ENCODE peak calls at places on chromosome 19, in six cellular contexts. C is astrocyte, F is body of pancreas, P is transverse colon, E is psoas muscle, J is testis. Y is an unnamed sample. For H3K4me1, the result is how much of the 10 kb centered on the place peaks cover.

GRCh38 chr19:44496711-44497110 is 3.6 kb downstream of the ZNF180 start:
- DNase-seq in C (no peak), P (no peak), E (no peak), F (no peak), J (no peak), Y (no peak)

GRCh38 chr19:47754206-47755064 is 9.1 kb downstream of the NOP53 start:
- DNase-seq in P (no peak), E (no peak), J (no peak), F (no peak), C (no peak), Y (no peak)

GRCh38 chr19:39379865-39380399 is 11.0 kb downstream of the PAF1 start:
- DNase-seq in P (no peak), J (no peak), F (no peak), E (no peak), C (no peak), Y (no peak)

GRCh38 chr19:17720487-17720839 is 1.2 kb downstream of the MAP1S start:
- DNase-seq in P (no peak), C (no peak), F (no peak), E (no peak), J (no peak), Y (no peak)

GRCh38 chr19:19105365-19106060 is 32.8 kb downstream of the TMEM161A start:
- DNase-seq in P (peak), C (peak), F (no peak), J (peak), E (peak), Y (peak)

GRCh38 chr19:47002106-47002766 is 17.4 kb upstream of the NPAS1 start:
- DNase-seq in P (peak), J (no peak), E (no peak), C (no peak), F (no peak), Y (no peak)

GRCh38 chr19:46023311-46023779 is 492 bp upstream of the PGLYRP1 start:
- DNase-seq in C (no peak), F (no peak), J (peak), P (no peak), E (no peak), Y (no peak)

GRCh38 chr19:48255376-48256303 is at the start of gene CARD8:
- DNase-seq in F (peak), P (peak), E (peak), J (peak), C (peak), Y (peak)

GRCh38 chr19:932647-933552 is 7.1 kb downstream of the ARID3A start:
- DNase-seq in C (peak), P (peak), J (no peak), E (peak), F (no peak), Y (peak)

GRCh38 chr19:54684537-54684936 is 21.8 kb downstream of the LILRB4 start:
- DNase-seq in J (peak), P (no peak), F (no peak), E (no peak), C (peak), Y (peak)

GRCh38 chr19:3668331-3669133 is 31.7 kb downstream of the PIP5K1C start:
- DNase-seq in P (no peak), C (peak), F (no peak), E (no peak), J (peak), Y (peak)

GRCh38 chr19:37362733-37363132 is 8.2 kb upstream of the ZNF527 start:
- DNase-seq in C (no peak), F (no peak), P (no peak), J (no peak), E (no peak), Y (peak)

GRCh38 chr19:49533551-49534488 is 6.0 kb downstream of the RCN3 start:
- DNase-seq in C (no peak), J (peak), F (peak), P (peak), E (peak), Y (peak)

GRCh38 chr19:47151627-47152026 is 21.0 kb downstream of the SAE1 start:
- DNase-seq in P (no peak), F (no peak), J (no peak), C (no peak), E (no peak), Y (no peak)

GRCh38 chr19:23867895-23868294 is 46.8 kb upstream of the ZNF726 start:
- DNase-seq in J (peak), F (no peak), P (no peak), E (no peak), C (no peak), Y (no peak)

GRCh38 chr19:6068711-6069110 is 41.6 kb downstream of the RFX2 start:
- DNase-seq in C (no peak), F (peak), P (no peak), E (no peak), J (no peak), Y (no peak)

GRCh38 chr19:2483084-2483483 is 7.2 kb downstream of the GADD45B start:
- DNase-seq in E (no peak), J (no peak), F (no peak), P (no peak), C (no peak), Y (no peak)

GRCh38 chr19:7366701-7367420 is 18.1 kb downstream of the ARHGEF18 start:
- DNase-seq in P (no peak), J (no peak), F (no peak), C (peak), E (no peak), Y (no peak)

GRCh38 chr19:5480427-5480836 is 25.2 kb downstream of the ZNRF4 start:
- DNase-seq in F (peak), P (peak), E (peak), C (no peak), J (no peak), Y (peak)

GRCh38 chr19:38467541-38468525 is 34.3 kb downstream of the RYR1 start:
- DNase-seq in C (no peak), J (no peak), P (no peak), F (no peak), E (no peak), Y (no peak)

GRCh38 chr19:47886010-47886559 is at the start of gene SULT2A1:
- DNase-seq in E (no peak), J (no peak), F (no peak), C (no peak), P (no peak), Y (no peak)

GRCh38 chr19:1313695-1314613 is 28.3 kb downstream of the EFNA2 start:
- DNase-seq in F (no peak), E (no peak), P (no peak), C (no peak), J (no peak), Y (no peak)

GRCh38 chr19:47436712-47437401 is 17.5 kb upstream of the MEIS3 start:
- DNase-seq in P (peak), C (no peak), E (peak), F (peak), J (peak), Y (peak)

GRCh38 chr19:39677931-39678889 is 22.5 kb downstream of the LGALS16 start:
- DNase-seq in F (peak), J (no peak), E (peak), C (no peak), P (no peak), Y (no peak)

GRCh38 chr19:3580156-3580955 is 4.9 kb upstream of the GIPC3 start:
- DNase-seq in P (no peak), F (no peak), J (no peak), E (no peak), C (peak), Y (no peak)

GRCh38 chr19:10587022-10587838 is at the start of gene AP1M2:
- DNase-seq in P (peak), C (no peak), J (no peak), E (no peak), F (peak), Y (no peak)

GRCh38 chr19:48841571-48841970 is 5.3 kb upstream of the HSD17B14 start:
- DNase-seq in C (no peak), J (no peak), E (no peak), P (no peak), F (no peak), Y (no peak)

GRCh38 chr19:518292-519231 is 11.3 kb downstream of the TPGS1 start:
- DNase-seq in P (peak), J (no peak), E (peak), F (no peak), C (no peak), Y (peak)

GRCh38 chr19:32339988-32340874 is 5.2 kb upstream of the ZNF507 start:
- DNase-seq in J (peak), P (peak), E (peak), F (peak), C (no peak), Y (peak)

GRCh38 chr19:46670874-46671273 is 9.9 kb upstream of the DACT3 start:
- DNase-seq in J (no peak), C (peak), F (no peak), E (no peak), P (no peak), Y (no peak)

GRCh38 chr19:19167612-19168011 is 2.5 kb downstream of the MEF2B start:
- DNase-seq in P (no peak), J (no peak), F (no peak), C (no peak), E (no peak), Y (no peak)

GRCh38 chr19:7928741-7929701 is 3.1 kb upstream of the CTXN1 start:
- DNase-seq in J (no peak), F (peak), E (peak), C (peak), P (no peak), Y (peak)

GRCh38 chr19:19026299-19026971 is 6.9 kb downstream of the SUGP2 start:
- DNase-seq in J (peak), C (no peak), P (no peak), E (no peak), F (no peak), Y (peak)

GRCh38 chr19:54415901-54416621 is 797 bp downstream of the TTYH1 start:
- DNase-seq in E (no peak), C (no peak), F (no peak), J (no peak), P (no peak), Y (no peak)

GRCh38 chr19:32098953-32099352 is 246.5 kb upstream of the ZNF507 start:
- DNase-seq in F (no peak), J (no peak), C (no peak), E (no peak), P (no peak), Y (no peak)

GRCh38 chr19:6018786-6019185 is 40.8 kb upstream of the RANBP3 start:
- DNase-seq in E (no peak), C (no peak), P (no peak), J (no peak), F (no peak), Y (no peak)

GRCh38 chr19:8476524-8476923 is 25.9 kb downstream of the PRAM1 start:
- DNase-seq in C (no peak), E (no peak), J (no peak), F (no peak), P (no peak), Y (no peak)

GRCh38 chr19:18274776-18275356 is 614 bp upstream of the IQCN start:
- DNase-seq in P (peak), J (peak), C (peak), E (peak), F (peak), Y (peak)

GRCh38 chr19:17557461-17557860 is 2.0 kb downstream of the COLGALT1 start:
- DNase-seq in C (no peak), E (no peak), F (no peak), P (no peak), J (no peak), Y (no peak)

GRCh38 chr19:19464339-19465098 is 50.8 kb downstream of the TSSK6 start:
- DNase-seq in J (no peak), C (peak), E (no peak), P (no peak), F (peak), Y (peak)

GRCh38 chr19:50819636-50820035 is 4.0 kb downstream of the KLK1 start:
- DNase-seq in P (no peak), F (no peak), J (no peak), E (no peak), C (no peak), Y (no peak)
- H3K4me1 ChIP-seq in P (under half), F (half or more), J (under half), E (under half), C (under half), Y (under half)

DNA sequence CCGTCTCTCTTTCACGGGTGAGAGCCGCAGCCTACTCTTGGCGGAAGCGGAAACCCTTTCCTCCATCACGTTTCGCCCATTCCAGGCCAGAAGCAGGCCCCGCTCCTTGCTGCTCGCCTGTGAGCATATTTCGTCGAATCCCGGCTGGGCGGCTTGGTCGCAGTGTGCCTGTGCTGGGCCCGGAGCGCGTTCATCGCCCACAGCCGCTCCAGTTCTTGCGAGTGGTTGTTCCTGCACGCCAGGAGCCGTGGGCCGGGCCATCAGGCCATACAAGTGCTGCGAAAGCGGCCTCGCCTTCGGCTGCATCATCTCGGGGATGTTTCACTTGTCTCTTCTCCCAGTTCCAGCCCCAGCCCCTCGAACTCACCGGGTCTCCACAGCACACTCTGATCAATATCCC is 65.0 kb downstream of the ZNF627 start:
- DNase-seq in J (peak), E (no peak), F (no peak), C (no peak), P (no peak), Y (no peak)
- H3K27ac ChIP-seq in J (no peak), E (no peak), F (no peak), C (no peak), P (no peak), Y (no peak)

DNA sequence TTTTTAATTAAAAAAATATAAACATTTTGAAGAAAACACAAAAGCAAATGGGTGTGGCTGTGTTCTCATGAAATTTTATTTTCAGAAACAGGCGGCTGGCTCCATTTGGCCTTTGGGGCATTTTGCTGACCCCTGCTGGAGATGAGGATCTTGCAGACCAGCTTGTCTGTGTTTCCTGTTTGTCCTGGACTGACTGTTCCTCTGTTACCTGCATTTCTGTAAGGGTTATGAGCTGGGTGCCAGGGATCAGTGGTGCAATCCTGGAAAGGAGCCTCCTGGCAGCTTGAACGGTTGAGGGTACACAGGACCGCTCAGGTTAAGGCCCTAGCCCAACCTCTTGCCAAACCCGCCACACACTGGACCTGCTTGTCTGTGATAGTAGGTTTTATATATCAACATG is 49.9 kb downstream of the ZNF787 start:
- DNase-seq in C (no peak), E (no peak), F (no peak), P (no peak), J (no peak), Y (no peak)
- TF ChIP-seq CTCF in C (peak), E (no peak), F (no peak), P (no peak), J (no peak), Y (peak)

DNA sequence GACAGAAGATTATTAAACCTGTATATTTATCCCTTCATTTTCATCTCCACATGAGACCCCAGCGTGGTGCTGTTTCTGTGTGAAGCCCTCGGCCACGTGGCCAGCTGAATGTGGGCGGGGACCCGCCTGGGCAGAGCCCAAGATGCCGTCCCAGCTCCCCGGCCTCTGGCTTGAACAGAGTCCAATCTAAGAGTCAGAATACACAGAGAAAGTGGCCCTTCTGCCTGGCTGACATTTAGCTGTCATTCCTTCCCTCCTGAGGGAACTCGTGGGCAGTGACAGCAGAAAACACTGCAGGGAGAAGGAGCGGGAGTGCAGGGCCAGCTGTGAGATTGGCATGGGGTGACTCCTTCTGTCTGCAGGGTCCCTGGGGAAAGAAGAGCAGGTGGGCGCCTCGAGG is 35.0 kb upstream of the UQCRFS1 start:
- DNase-seq in F (no peak), J (no peak), E (no peak), P (no peak), C (no peak), Y (no peak)
- H3K4me1 ChIP-seq in F (under half), J (under half), E (under half), P (under half), C (under half), Y (under half)

GRCh38 chr19:29593869-29594268 is 12.2 kb upstream of the POP4 start:
- DNase-seq in J (no peak), C (no peak), E (no peak), F (no peak), P (no peak), Y (no peak)

GRCh38 chr19:29588095-29588494 is 18.0 kb upstream of the POP4 start:
- DNase-seq in P (no peak), C (no peak), F (no peak), J (no peak), E (no peak), Y (no peak)

GRCh38 chr19:29590278-29590677 is 15.8 kb upstream of the POP4 start:
- DNase-seq in P (no peak), E (no peak), F (no peak), C (no peak), J (no peak), Y (no peak)

GRCh38 chr19:29587518-29587986 is 18.5 kb upstream of the POP4 start:
- DNase-seq in C (no peak), F (no peak), J (no peak), E (no peak), P (peak), Y (no peak)

DNA sequence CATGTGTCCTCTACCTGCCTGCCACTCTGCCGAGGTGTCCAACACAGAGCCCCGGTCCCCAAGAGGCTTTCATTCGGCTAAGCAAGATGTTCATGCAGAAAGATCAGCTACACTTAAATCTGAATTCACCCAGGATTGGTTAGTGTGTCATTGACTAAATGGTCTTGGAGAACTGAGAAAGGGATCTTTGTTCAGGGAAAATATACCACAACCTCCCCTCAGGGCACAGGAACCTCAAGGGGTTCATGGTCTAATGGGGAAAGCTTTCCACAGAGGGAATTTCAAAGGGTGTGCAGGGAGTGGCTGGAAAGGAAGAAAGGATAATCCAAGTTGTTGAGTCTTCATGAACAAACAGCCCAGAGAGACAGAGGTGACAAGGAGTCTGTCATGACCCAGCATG is 14.4 kb upstream of the POP4 start:
- DNase-seq in E (no peak), J (no peak), C (no peak), P (no peak), F (no peak), Y (no peak)
- H3K27ac ChIP-seq in E (no peak), J (no peak), C (no peak), P (no peak), F (no peak), Y (no peak)

DNA sequence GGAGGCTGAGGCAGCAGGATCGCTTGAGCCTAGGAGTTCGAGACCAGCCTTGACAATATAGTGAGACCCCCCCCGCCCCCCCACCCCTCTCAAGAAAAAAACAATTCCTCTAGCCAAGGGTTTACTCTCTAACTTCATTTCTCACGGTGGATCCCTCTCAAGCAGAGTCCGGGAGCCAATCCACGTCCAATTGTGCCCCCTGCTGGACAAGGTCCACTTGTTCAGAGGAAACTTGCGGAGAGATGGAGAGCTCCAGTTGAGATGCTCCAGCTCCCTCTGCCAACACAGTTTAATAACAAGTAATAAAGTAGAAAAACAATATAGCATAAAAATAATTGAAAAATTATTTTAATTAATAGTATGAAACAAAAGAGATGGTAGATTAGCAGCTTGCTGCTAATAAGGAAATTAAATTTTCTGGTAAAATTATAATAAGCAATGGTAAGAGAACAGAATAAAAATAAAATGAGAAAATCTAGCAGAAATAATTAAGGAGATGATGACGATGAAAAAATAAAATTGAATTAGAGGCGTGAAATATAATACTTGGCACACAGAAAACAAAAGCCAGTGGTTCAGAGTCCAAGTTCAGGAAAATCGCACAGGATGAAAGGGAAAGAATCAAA is 14.5 kb upstream of the SIGLEC14 start:
- DNase-seq in E (peak), F (peak), C (peak), P (peak), J (peak), Y (peak)
- TF ChIP-seq CTCF in E (peak), F (peak), C (peak), P (peak), J (peak), Y (peak)

GRCh38 chr19:14118165-14119051 is 846 bp upstream of the PRKACA start:
- DNase-seq in E (peak), P (peak), C (peak), J (peak), F (peak), Y (peak)
- H3K4me1 ChIP-seq in E (half or more), P (under half), C (under half), J (half or more), F (under half), Y (under half)

GRCh38 chr19:36049080-36049698 is 4.9 kb downstream of the THAP8 start:
- DNase-seq in C (no peak), P (no peak), F (no peak), E (no peak), J (no peak), Y (no peak)

GRCh38 chr19:36051637-36052036 is 2.4 kb downstream of the THAP8 start:
- DNase-seq in F (no peak), P (no peak), E (no peak), J (no peak), C (no peak), Y (no peak)

GRCh38 chr19:36046443-36047050 is 7.5 kb downstream of the THAP8 start:
- DNase-seq in E (no peak), J (no peak), P (no peak), F (no peak), C (no peak), Y (no peak)

GRCh38 chr19:36051236-36051635 is 2.8 kb downstream of the THAP8 start:
- DNase-seq in P (no peak), E (no peak), F (no peak), J (peak), C (no peak), Y (peak)

GRCh38 chr19:36047835-36048234 is 6.2 kb downstream of the THAP8 start:
- DNase-seq in E (no peak), F (no peak), P (no peak), C (no peak), J (no peak), Y (no peak)
- H3K27ac ChIP-seq in E (no peak), F (no peak), P (no peak), C (no peak), J (no peak), Y (no peak)

Y was measured in cardiac muscle cell.